ENCODE peak calls at places on chromosomes 16 and 17, in four cellular contexts. One of them, this sample, is unnamed.

GRCh38 chr16:87507351-87508069 is 14.7 kb upstream of the ZCCHC14 start:
- DNase-seq in fibroblast of lung: no peak
- DNase-seq in gastrocnemius medialis: no peak
- DNase-seq in RWPE1: no peak
- DNase-seq in this sample: no peak

GRCh38 chr16:75491876-75492275 is 3.4 kb downstream of the CHST6 start:
- DNase-seq in RWPE1: peak
- DNase-seq in gastrocnemius medialis: no peak
- DNase-seq in fibroblast of lung: no peak
- DNase-seq in this sample: peak

GRCh38 chr16:87178977-87179376 is 138.2 kb downstream of the C16orf95 start:
- DNase-seq in fibroblast of lung: peak
- DNase-seq in RWPE1: peak
- DNase-seq in gastrocnemius medialis: no peak
- DNase-seq in this sample: peak

GRCh38 chr17:55772086-55772485 is 21.2 kb downstream of the PCTP start:
- DNase-seq in RWPE1: no peak
- DNase-seq in gastrocnemius medialis: no peak
- DNase-seq in fibroblast of lung: no peak
- DNase-seq in this sample: no peak

GRCh38 chr16:78686601-78687000 is 587.1 kb downstream of the WWOX start:
- DNase-seq in gastrocnemius medialis: no peak
- DNase-seq in fibroblast of lung: peak
- DNase-seq in RWPE1: no peak
- DNase-seq in this sample: no peak

GRCh38 chr17:50661795-50662391 is 27.2 kb downstream of the ABCC3 start:
- DNase-seq in fibroblast of lung: peak
- DNase-seq in gastrocnemius medialis: peak
- DNase-seq in RWPE1: peak
- DNase-seq in this sample: peak

GRCh38 chr16:11254913-11255736 is 879 bp downstream of the SOCS1 start:
- DNase-seq in fibroblast of lung: peak
- DNase-seq in gastrocnemius medialis: peak
- DNase-seq in RWPE1: peak
- DNase-seq in this sample: peak

GRCh38 chr17:39668141-39668924 is at the start of gene PNMT:
- DNase-seq in gastrocnemius medialis: peak
- DNase-seq in RWPE1: peak
- DNase-seq in fibroblast of lung: peak
- DNase-seq in this sample: peak

GRCh38 chr17:44308320-44308818 is at the start of gene RUNDC3A:
- DNase-seq in gastrocnemius medialis: peak
- DNase-seq in fibroblast of lung: peak
- DNase-seq in RWPE1: peak
- DNase-seq in this sample: peak

GRCh38 chr16:8632675-8633182 is 11.2 kb downstream of the METTL22 start:
- DNase-seq in RWPE1: no peak
- DNase-seq in fibroblast of lung: no peak
- DNase-seq in gastrocnemius medialis: peak
- DNase-seq in this sample: no peak

GRCh38 chr17:7404737-7405412 is 978 bp upstream of the TMEM256 start:
- DNase-seq in RWPE1: no peak
- DNase-seq in gastrocnemius medialis: no peak
- DNase-seq in fibroblast of lung: no peak
- DNase-seq in this sample: peak

GRCh38 chr17:703081-703875 is 11.4 kb downstream of the VPS53 start:
- DNase-seq in fibroblast of lung: no peak
- DNase-seq in RWPE1: no peak
- DNase-seq in gastrocnemius medialis: no peak
- DNase-seq in this sample: no peak

GRCh38 chr16:82888616-82889015 is 261.8 kb downstream of the CDH13 start:
- DNase-seq in fibroblast of lung: peak
- DNase-seq in gastrocnemius medialis: no peak
- DNase-seq in RWPE1: no peak
- DNase-seq in this sample: no peak

GRCh38 chr17:60671482-60671881 is 6.2 kb upstream of the BCAS3 start:
- DNase-seq in fibroblast of lung: no peak
- DNase-seq in gastrocnemius medialis: no peak
- DNase-seq in RWPE1: no peak
- DNase-seq in this sample: no peak

GRCh38 chr16:59060212-59060611 is 326.1 kb upstream of the GOT2 start:
- DNase-seq in fibroblast of lung: peak
- DNase-seq in RWPE1: no peak
- DNase-seq in gastrocnemius medialis: no peak
- DNase-seq in this sample: no peak

GRCh38 chr17:43983515-43984411 is 20.7 kb upstream of the NAGS start:
- DNase-seq in RWPE1: no peak
- DNase-seq in gastrocnemius medialis: no peak
- DNase-seq in fibroblast of lung: no peak
- DNase-seq in this sample: no peak

DNA sequence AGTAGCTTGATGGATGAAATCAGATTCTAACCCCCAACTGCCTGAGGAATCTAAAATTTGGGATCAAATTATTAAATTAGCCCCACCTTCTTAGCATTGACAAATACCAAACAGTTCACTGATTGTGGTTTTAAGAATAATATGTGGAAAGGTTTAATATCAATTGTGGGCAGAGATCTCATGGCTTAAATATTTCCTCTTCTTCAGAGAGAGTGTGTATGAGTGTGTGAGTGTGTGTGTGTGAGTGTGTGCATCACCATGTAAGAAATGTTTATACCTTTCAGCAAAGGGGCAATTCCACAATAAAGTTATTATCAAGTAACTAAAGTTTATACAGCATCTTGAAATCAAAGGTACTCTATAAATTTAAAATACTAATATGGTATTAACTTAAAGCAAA is 3.2 kb downstream of the SMURF2 start:
- DNase-seq in fibroblast of lung: peak
- DNase-seq in RWPE1: no peak
- DNase-seq in gastrocnemius medialis: no peak
- DNase-seq in this sample: no peak
- H3K27ac ChIP-seq in fibroblast of lung: peak
- H3K27ac ChIP-seq in RWPE1: no peak
- H3K27ac ChIP-seq in gastrocnemius medialis: no peak
- H3K27ac ChIP-seq in this sample: peak

GRCh38 chr17:14204084-14204483 is 32.6 kb downstream of the CDRT15 start:
- DNase-seq in fibroblast of lung: no peak
- DNase-seq in gastrocnemius medialis: no peak
- DNase-seq in RWPE1: no peak
- DNase-seq in this sample: no peak

GRCh38 chr17:14206891-14207290 is 29.8 kb downstream of the CDRT15 start:
- DNase-seq in RWPE1: no peak
- DNase-seq in fibroblast of lung: no peak
- DNase-seq in gastrocnemius medialis: no peak
- DNase-seq in this sample: no peak

GRCh38 chr17:14204546-14204945 is 32.1 kb downstream of the CDRT15 start:
- DNase-seq in fibroblast of lung: no peak
- DNase-seq in gastrocnemius medialis: no peak
- DNase-seq in RWPE1: no peak
- DNase-seq in this sample: no peak

GRCh38 chr17:14205992-14206461 is 30.6 kb downstream of the CDRT15 start:
- DNase-seq in fibroblast of lung: no peak
- DNase-seq in RWPE1: peak
- DNase-seq in gastrocnemius medialis: peak
- DNase-seq in this sample: no peak

DNA sequence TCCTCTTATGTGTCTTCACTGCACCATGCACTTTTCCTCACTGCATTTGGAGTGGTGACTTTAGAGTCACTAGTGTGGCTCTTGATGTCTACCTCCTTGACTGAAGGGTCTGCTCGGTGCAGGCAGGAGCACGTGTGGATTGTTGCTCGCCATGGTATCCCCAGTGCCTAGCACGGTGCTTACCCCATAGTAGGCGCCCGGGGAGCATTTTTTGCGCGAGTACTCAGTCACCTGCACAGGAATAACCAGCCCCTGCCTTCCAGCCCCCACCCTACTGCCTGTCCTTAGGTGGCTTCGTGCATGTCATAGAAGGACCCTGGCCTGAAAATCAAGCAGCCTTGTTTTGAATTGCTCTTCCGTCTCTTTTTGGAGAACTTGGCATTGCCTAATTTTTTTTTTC is 31.3 kb downstream of the CDRT15 start:
- DNase-seq in RWPE1: no peak
- DNase-seq in gastrocnemius medialis: peak
- DNase-seq in fibroblast of lung: no peak
- DNase-seq in this sample: no peak
- H3K27ac ChIP-seq in RWPE1: peak
- H3K27ac ChIP-seq in gastrocnemius medialis: peak
- H3K27ac ChIP-seq in fibroblast of lung: no peak
- H3K27ac ChIP-seq in this sample: no peak

GRCh38 chr16:77183137-77183536 is 7.9 kb upstream of the MON1B start:
- DNase-seq in gastrocnemius medialis: no peak
- DNase-seq in RWPE1: peak
- DNase-seq in fibroblast of lung: no peak
- DNase-seq in this sample: no peak
- H3K27ac ChIP-seq in gastrocnemius medialis: no peak
- H3K27ac ChIP-seq in RWPE1: no peak
- H3K27ac ChIP-seq in fibroblast of lung: no peak
- H3K27ac ChIP-seq in this sample: no peak

DNA sequence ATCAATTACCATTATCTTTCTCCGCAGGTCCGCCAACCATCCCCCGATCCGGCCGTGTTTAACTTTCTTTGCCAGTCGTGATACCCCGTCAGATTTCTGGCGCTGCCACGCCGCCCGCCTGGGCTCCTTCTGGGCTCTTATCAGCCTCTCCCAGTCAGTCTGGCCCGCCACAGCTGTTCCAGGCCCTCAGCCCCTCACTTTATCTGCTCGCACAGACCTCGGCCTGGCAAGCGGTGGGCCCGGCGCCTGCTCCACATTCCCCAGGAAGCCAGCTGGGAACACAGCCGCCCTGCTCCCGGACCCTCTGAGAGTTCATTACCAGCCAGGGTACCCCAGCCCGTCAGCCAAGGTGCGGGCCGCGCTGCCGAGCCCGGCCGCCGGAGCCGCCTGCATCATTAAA is 157.5 kb downstream of the ZNF423 start:
- DNase-seq in fibroblast of lung: peak
- DNase-seq in gastrocnemius medialis: no peak
- DNase-seq in RWPE1: no peak
- DNase-seq in this sample: peak
- H3K27ac ChIP-seq in fibroblast of lung: no peak
- H3K27ac ChIP-seq in gastrocnemius medialis: no peak
- H3K27ac ChIP-seq in RWPE1: no peak
- H3K27ac ChIP-seq in this sample: no peak

GRCh38 chr16:84302111-84302954 is 7.7 kb downstream of the WFDC1 start:
- DNase-seq in RWPE1: no peak
- DNase-seq in gastrocnemius medialis: no peak
- DNase-seq in fibroblast of lung: peak
- DNase-seq in this sample: no peak

GRCh38 chr16:84299734-84300440 is 5.2 kb downstream of the WFDC1 start:
- DNase-seq in RWPE1: no peak
- DNase-seq in gastrocnemius medialis: no peak
- DNase-seq in fibroblast of lung: no peak
- DNase-seq in this sample: no peak

GRCh38 chr16:84303516-84303915 is 8.8 kb downstream of the WFDC1 start:
- DNase-seq in gastrocnemius medialis: no peak
- DNase-seq in RWPE1: no peak
- DNase-seq in fibroblast of lung: no peak
- DNase-seq in this sample: no peak

GRCh38 chr16:84306564-84306963 is 11.9 kb downstream of the WFDC1 start:
- DNase-seq in gastrocnemius medialis: no peak
- DNase-seq in fibroblast of lung: no peak
- DNase-seq in RWPE1: no peak
- DNase-seq in this sample: no peak

GRCh38 chr16:84303023-84303422 is 8.3 kb downstream of the WFDC1 start:
- DNase-seq in fibroblast of lung: peak
- DNase-seq in gastrocnemius medialis: no peak
- DNase-seq in RWPE1: no peak
- DNase-seq in this sample: no peak
- H3K27ac ChIP-seq in fibroblast of lung: no peak
- H3K27ac ChIP-seq in gastrocnemius medialis: peak
- H3K27ac ChIP-seq in RWPE1: no peak
- H3K27ac ChIP-seq in this sample: peak

DNA sequence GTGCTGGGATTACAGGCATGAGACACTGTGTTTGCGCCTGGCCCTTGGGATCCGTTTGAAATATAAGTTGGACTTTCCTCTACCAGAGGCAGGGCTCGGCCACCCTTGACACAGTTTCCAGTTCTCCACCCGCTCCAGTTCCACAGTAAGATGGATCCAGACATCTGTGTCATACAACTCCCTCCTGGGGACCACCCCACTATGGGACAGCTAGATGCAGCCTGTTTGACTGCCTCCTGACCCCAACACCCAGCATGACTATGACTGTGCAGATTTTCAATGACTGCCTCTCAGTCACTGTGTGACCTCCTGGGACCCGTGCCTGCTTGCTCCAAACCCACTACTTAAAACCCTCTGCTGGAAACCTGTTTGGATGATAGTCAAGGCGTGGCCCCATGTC is 166.7 kb downstream of the IRF8 start:
- DNase-seq in gastrocnemius medialis: no peak
- DNase-seq in RWPE1: no peak
- DNase-seq in fibroblast of lung: no peak
- DNase-seq in this sample: peak
- H3K27ac ChIP-seq in gastrocnemius medialis: no peak
- H3K27ac ChIP-seq in RWPE1: no peak
- H3K27ac ChIP-seq in fibroblast of lung: no peak
- H3K27ac ChIP-seq in this sample: no peak

This sample was measured in osteoblast.